ENCODE peak calls at places on chromosomes 12 and 14, in six cellular contexts. One of them, this sample, is unnamed.

GRCh38 chr14:34465069-34465859 is 3.2 kb upstream of the SPTSSA start:
- DNase-seq in A549: no peak
- DNase-seq in ovary: no peak
- DNase-seq in K562: peak; percentile 46
- DNase-seq in upper lobe of right lung: no peak
- DNase-seq in heart right ventricle: no peak
- DNase-seq in this sample: no peak

GRCh38 chr14:92916201-92916600 is 6.7 kb upstream of the CHGA start:
- DNase-seq in ovary: no peak
- DNase-seq in upper lobe of right lung: no peak
- DNase-seq in K562: no peak
- DNase-seq in heart right ventricle: no peak
- DNase-seq in A549: no peak
- DNase-seq in this sample: no peak

GRCh38 chr12:56020437-56021189 is at the start of gene IKZF4:
- DNase-seq in K562: peak; percentile 77
- DNase-seq in ovary: peak; percentile 87
- DNase-seq in heart right ventricle: peak; percentile 21
- DNase-seq in upper lobe of right lung: peak; percentile 72
- DNase-seq in A549: no peak
- DNase-seq in this sample: peak; percentile 80

GRCh38 chr12:91818236-91819131 is 327.2 kb downstream of the BTG1 start:
- DNase-seq in K562: no peak
- DNase-seq in ovary: no peak
- DNase-seq in A549: no peak
- DNase-seq in heart right ventricle: no peak
- DNase-seq in upper lobe of right lung: no peak
- DNase-seq in this sample: no peak

GRCh38 chr12:51368640-51369517 is 22.3 kb downstream of the GALNT6 start:
- DNase-seq in ovary: no peak
- DNase-seq in K562: peak; percentile 80
- DNase-seq in upper lobe of right lung: peak; percentile 75
- DNase-seq in A549: no peak
- DNase-seq in heart right ventricle: peak; percentile 31
- DNase-seq in this sample: peak; percentile 90

GRCh38 chr12:42976620-42977019 is 387.1 kb upstream of the PRICKLE1 start:
- DNase-seq in heart right ventricle: no peak
- DNase-seq in A549: no peak
- DNase-seq in upper lobe of right lung: no peak
- DNase-seq in ovary: no peak
- DNase-seq in K562: no peak
- DNase-seq in this sample: no peak

GRCh38 chr12:1984759-1985158 is 19.5 kb downstream of the DCP1B start:
- DNase-seq in A549: no peak
- DNase-seq in heart right ventricle: no peak
- DNase-seq in upper lobe of right lung: no peak
- DNase-seq in K562: no peak
- DNase-seq in ovary: no peak
- DNase-seq in this sample: no peak

GRCh38 chr12:88420460-88420859 is 159.8 kb downstream of the KITLG start:
- DNase-seq in ovary: no peak
- DNase-seq in upper lobe of right lung: no peak
- DNase-seq in heart right ventricle: no peak
- DNase-seq in A549: peak; percentile 3
- DNase-seq in K562: no peak
- DNase-seq in this sample: peak; percentile 83

GRCh38 chr12:31386364-31386777 is 60.4 kb upstream of the SINHCAF start:
- DNase-seq in heart right ventricle: no peak
- DNase-seq in upper lobe of right lung: no peak
- DNase-seq in ovary: no peak
- DNase-seq in K562: no peak
- DNase-seq in A549: no peak
- DNase-seq in this sample: peak; percentile 35

GRCh38 chr12:19894803-19895202 is 455.5 kb downstream of the AEBP2 start:
- DNase-seq in upper lobe of right lung: no peak
- DNase-seq in A549: no peak
- DNase-seq in K562: no peak
- DNase-seq in ovary: no peak
- DNase-seq in heart right ventricle: no peak
- DNase-seq in this sample: no peak

GRCh38 chr12:91379051-91379775 is 196.6 kb upstream of the DCN start:
- DNase-seq in heart right ventricle: no peak
- DNase-seq in K562: no peak
- DNase-seq in ovary: no peak
- DNase-seq in A549: no peak
- DNase-seq in upper lobe of right lung: no peak
- DNase-seq in this sample: no peak

GRCh38 chr12:51941011-51941561 is 10.4 kb upstream of the ACVR1B start:
- DNase-seq in heart right ventricle: peak; percentile 30
- DNase-seq in K562: no peak
- DNase-seq in ovary: no peak
- DNase-seq in upper lobe of right lung: no peak
- DNase-seq in A549: no peak
- DNase-seq in this sample: peak; percentile 78

GRCh38 chr14:51652168-51653095 is 722 bp downstream of the FRMD6 start:
- DNase-seq in A549: peak; percentile 37
- DNase-seq in K562: peak; percentile 11
- DNase-seq in upper lobe of right lung: no peak
- DNase-seq in heart right ventricle: peak; percentile 36
- DNase-seq in ovary: peak; percentile 54
- DNase-seq in this sample: no peak

GRCh38 chr14:51321036-51321435 is 81.0 kb downstream of the TMX1 start:
- DNase-seq in K562: no peak
- DNase-seq in A549: no peak
- DNase-seq in ovary: no peak
- DNase-seq in heart right ventricle: no peak
- DNase-seq in upper lobe of right lung: no peak
- DNase-seq in this sample: no peak

GRCh38 chr12:47422656-47423055 is 283.2 kb downstream of the RPAP3 start:
- DNase-seq in K562: no peak
- DNase-seq in ovary: no peak
- DNase-seq in upper lobe of right lung: no peak
- DNase-seq in A549: no peak
- DNase-seq in heart right ventricle: no peak
- DNase-seq in this sample: no peak

GRCh38 chr14:93430889-93431670 is at the start of gene UNC79:
- DNase-seq in heart right ventricle: no peak
- DNase-seq in K562: no peak
- DNase-seq in ovary: no peak
- DNase-seq in A549: no peak
- DNase-seq in upper lobe of right lung: no peak
- DNase-seq in this sample: peak; percentile 43

GRCh38 chr14:93987376-93987775 is 9.7 kb upstream of the CCDC197 start:
- DNase-seq in upper lobe of right lung: no peak
- DNase-seq in K562: no peak
- DNase-seq in A549: no peak
- DNase-seq in heart right ventricle: peak; percentile 52
- DNase-seq in ovary: no peak
- DNase-seq in this sample: no peak

GRCh38 chr12:106309671-106310313 is 7.3 kb downstream of the TCP11L2 start:
- DNase-seq in upper lobe of right lung: no peak
- DNase-seq in A549: no peak
- DNase-seq in K562: no peak
- DNase-seq in ovary: no peak
- DNase-seq in heart right ventricle: no peak
- DNase-seq in this sample: peak; percentile 78

GRCh38 chr12:65430571-65431306 is 152.3 kb downstream of the MSRB3 start:
- DNase-seq in heart right ventricle: no peak
- DNase-seq in upper lobe of right lung: no peak
- DNase-seq in ovary: no peak
- DNase-seq in K562: no peak
- DNase-seq in A549: peak; percentile 4
- DNase-seq in this sample: no peak

GRCh38 chr12:98053202-98053601 is 462.2 kb upstream of the TMPO start:
- DNase-seq in A549: no peak
- DNase-seq in ovary: no peak
- DNase-seq in K562: no peak
- DNase-seq in upper lobe of right lung: no peak
- DNase-seq in heart right ventricle: no peak
- DNase-seq in this sample: no peak

GRCh38 chr14:100120522-100121269 is 38.7 kb downstream of the DEGS2 start:
- DNase-seq in upper lobe of right lung: no peak
- DNase-seq in ovary: no peak
- DNase-seq in K562: no peak
- DNase-seq in A549: no peak
- DNase-seq in heart right ventricle: no peak
- DNase-seq in this sample: no peak

GRCh38 chr14:23085458-23085857 is 9.5 kb downstream of the ACIN1 start:
- DNase-seq in ovary: no peak
- DNase-seq in A549: no peak
- DNase-seq in upper lobe of right lung: no peak
- DNase-seq in K562: no peak
- DNase-seq in heart right ventricle: no peak
- DNase-seq in this sample: no peak

GRCh38 chr14:104723651-104724406 is at the start of gene ADSS1:
- DNase-seq in heart right ventricle: peak; percentile 83
- DNase-seq in ovary: peak; percentile 47
- DNase-seq in upper lobe of right lung: peak; percentile 88
- DNase-seq in K562: peak; percentile 78
- DNase-seq in A549: peak; percentile 70
- DNase-seq in this sample: peak; percentile 55

GRCh38 chr12:19605720-19606119 is 166.4 kb downstream of the AEBP2 start:
- DNase-seq in upper lobe of right lung: no peak
- DNase-seq in A549: no peak
- DNase-seq in ovary: no peak
- DNase-seq in heart right ventricle: no peak
- DNase-seq in K562: no peak
- DNase-seq in this sample: no peak

GRCh38 chr14:101772770-101773169 is 11.3 kb downstream of the PPP2R5C start:
- DNase-seq in K562: no peak
- DNase-seq in ovary: no peak
- DNase-seq in heart right ventricle: no peak
- DNase-seq in A549: no peak
- DNase-seq in upper lobe of right lung: no peak
- DNase-seq in this sample: no peak

GRCh38 chr12:118983147-118983824 is 1.9 kb downstream of the SRRM4 start:
- DNase-seq in ovary: no peak
- DNase-seq in heart right ventricle: no peak
- DNase-seq in upper lobe of right lung: no peak
- DNase-seq in K562: no peak
- DNase-seq in A549: no peak
- DNase-seq in this sample: no peak

GRCh38 chr12:118982308-118982707 is 967 bp downstream of the SRRM4 start:
- DNase-seq in K562: no peak
- DNase-seq in A549: no peak
- DNase-seq in upper lobe of right lung: no peak
- DNase-seq in heart right ventricle: no peak
- DNase-seq in ovary: no peak
- DNase-seq in this sample: no peak

GRCh38 chr12:118981285-118982201 is at the start of gene SRRM4:
- DNase-seq in A549: no peak
- DNase-seq in ovary: no peak
- DNase-seq in upper lobe of right lung: peak; percentile 64
- DNase-seq in K562: peak; percentile 57
- DNase-seq in heart right ventricle: peak; percentile 15
- DNase-seq in this sample: no peak

GRCh38 chr12:118984206-118984943 is 3.0 kb downstream of the SRRM4 start:
- DNase-seq in A549: no peak
- DNase-seq in ovary: no peak
- DNase-seq in heart right ventricle: no peak
- DNase-seq in upper lobe of right lung: no peak
- DNase-seq in K562: no peak
- DNase-seq in this sample: no peak

DNA sequence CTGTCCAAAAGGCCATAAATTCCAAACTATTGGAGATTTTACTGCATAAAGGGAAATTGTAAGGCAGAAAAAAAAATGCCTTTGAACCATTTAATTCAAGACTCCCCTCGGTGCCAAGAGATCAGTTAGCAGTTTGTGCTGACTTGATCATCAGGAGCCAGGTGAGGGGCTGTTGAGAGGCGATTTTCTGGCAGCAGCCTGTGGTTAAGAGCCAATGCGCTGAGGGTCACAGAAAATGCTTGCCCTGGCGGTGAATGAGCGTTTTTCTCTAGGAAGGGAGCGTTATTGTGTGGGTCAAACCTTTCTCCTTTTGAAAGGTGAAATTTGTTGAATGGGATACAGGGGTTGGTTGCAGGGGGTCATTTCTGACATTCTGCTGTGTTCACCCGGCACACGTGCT is 4.7 kb downstream of the SRRM4 start:
- DNase-seq in ovary: no peak
- DNase-seq in upper lobe of right lung: no peak
- DNase-seq in A549: no peak
- DNase-seq in heart right ventricle: no peak
- DNase-seq in K562: no peak
- DNase-seq in this sample: no peak
- H3K9me3 ChIP-seq in ovary: no peaks in the 10 kb centered on the region
- H3K9me3 ChIP-seq in upper lobe of right lung: no peaks in the 10 kb centered on the region
- H3K9me3 ChIP-seq in A549: no peaks in the 10 kb centered on the region
- H3K9me3 ChIP-seq in heart right ventricle: no peaks in the 10 kb centered on the region
- H3K9me3 ChIP-seq in K562: no peaks in the 10 kb centered on the region
- H3K9me3 ChIP-seq in this sample: no peaks in the 10 kb centered on the region

GRCh38 chr12:67068773-67069450 is 200.2 kb upstream of the CAND1 start:
- DNase-seq in K562: peak; percentile 18
- DNase-seq in upper lobe of right lung: peak; percentile 70
- DNase-seq in heart right ventricle: peak; percentile 19
- DNase-seq in ovary: peak; percentile 36
- DNase-seq in A549: peak; percentile 37
- DNase-seq in this sample: peak; percentile 79

GRCh38 chr12:67068204-67068731 is 200.9 kb upstream of the CAND1 start:
- DNase-seq in heart right ventricle: peak; percentile 6
- DNase-seq in K562: no peak
- DNase-seq in upper lobe of right lung: no peak
- DNase-seq in ovary: no peak
- DNase-seq in A549: no peak
- DNase-seq in this sample: no peak

GRCh38 chr12:67070307-67070600 is 198.9 kb upstream of the CAND1 start:
- DNase-seq in ovary: no peak
- DNase-seq in A549: no peak
- DNase-seq in K562: no peak
- DNase-seq in upper lobe of right lung: no peak
- DNase-seq in heart right ventricle: no peak
- DNase-seq in this sample: no peak

GRCh38 chr12:67070604-67071003 is 198.6 kb upstream of the CAND1 start:
- DNase-seq in K562: no peak
- DNase-seq in heart right ventricle: no peak
- DNase-seq in ovary: no peak
- DNase-seq in A549: no peak
- DNase-seq in upper lobe of right lung: no peak
- DNase-seq in this sample: no peak

GRCh38 chr12:67069451-67070306 is 199.5 kb upstream of the CAND1 start:
- DNase-seq in A549: peak; percentile 24
- DNase-seq in heart right ventricle: no peak
- DNase-seq in upper lobe of right lung: peak; percentile 76
- DNase-seq in ovary: no peak
- DNase-seq in K562: peak; percentile 7
- DNase-seq in this sample: peak; percentile 8
- TF ChIP-seq CTCF in A549: no peak
- TF ChIP-seq CTCF in heart right ventricle: no peak
- TF ChIP-seq CTCF in upper lobe of right lung: no peak
- TF ChIP-seq CTCF in ovary: no peak
- TF ChIP-seq CTCF in K562: no peak
- TF ChIP-seq CTCF in this sample: no peak

GRCh38 chr14:55245657-55246268 is 25.5 kb upstream of the FBXO34 start:
- DNase-seq in K562: no peak
- DNase-seq in heart right ventricle: no peak
- DNase-seq in ovary: no peak
- DNase-seq in upper lobe of right lung: no peak
- DNase-seq in A549: no peak
- DNase-seq in this sample: peak; percentile 38
- H3K9me3 ChIP-seq in K562: no peaks in the 10 kb centered on the region
- H3K9me3 ChIP-seq in heart right ventricle: no peaks in the 10 kb centered on the region
- H3K9me3 ChIP-seq in ovary: no peaks in the 10 kb centered on the region
- H3K9me3 ChIP-seq in upper lobe of right lung: no peaks in the 10 kb centered on the region
- H3K9me3 ChIP-seq in A549: no peaks in the 10 kb centered on the region
- H3K9me3 ChIP-seq in this sample: no peaks in the 10 kb centered on the region

GRCh38 chr12:67826946-67827719 is 162.1 kb upstream of the IFNG-AS1 start:
- DNase-seq in upper lobe of right lung: no peak
- DNase-seq in heart right ventricle: no peak
- DNase-seq in A549: no peak
- DNase-seq in ovary: no peak
- DNase-seq in K562: no peak
- DNase-seq in this sample: peak; percentile 21
- TF ChIP-seq CTCF in upper lobe of right lung: no peak
- TF ChIP-seq CTCF in heart right ventricle: no peak
- TF ChIP-seq CTCF in A549: no peak
- TF ChIP-seq CTCF in ovary: no peak
- TF ChIP-seq CTCF in K562: no peak
- TF ChIP-seq CTCF in this sample: no peak